ENCODE peak calls at places on chromosomes 4 and X, in five cellular contexts. One of them, this sample, is unnamed.

GRCh38 chr4:144174401-144175067 is 34.0 kb upstream of the GYPA start:
- DNase-seq in esophagus squamous epithelium: no peak
- DNase-seq in sigmoid colon: no peak
- DNase-seq in heart left ventricle: no peak
- DNase-seq in tibial nerve: no peak
- DNase-seq in this sample: no peak

GRCh38 chr4:143251781-143252180 is 67.1 kb downstream of the USP38 start:
- DNase-seq in esophagus squamous epithelium: no peak
- DNase-seq in sigmoid colon: no peak
- DNase-seq in heart left ventricle: no peak
- DNase-seq in tibial nerve: no peak
- DNase-seq in this sample: no peak

GRCh38 chrX:119565110-119565663 is at the start of gene STEEP1:
- DNase-seq in esophagus squamous epithelium: peak
- DNase-seq in sigmoid colon: peak
- DNase-seq in heart left ventricle: peak
- DNase-seq in tibial nerve: peak
- DNase-seq in this sample: peak

GRCh38 chrX:96619588-96619987 is 65.1 kb upstream of the DIAPH2 start:
- DNase-seq in esophagus squamous epithelium: no peak
- DNase-seq in sigmoid colon: no peak
- DNase-seq in heart left ventricle: no peak
- DNase-seq in tibial nerve: no peak
- DNase-seq in this sample: no peak

GRCh38 chrX:47311857-47312774 is 58.3 kb upstream of the ZNF157 start:
- DNase-seq in esophagus squamous epithelium: no peak
- DNase-seq in sigmoid colon: peak
- DNase-seq in heart left ventricle: no peak
- DNase-seq in tibial nerve: peak
- DNase-seq in this sample: no peak

GRCh38 chr4:154491731-154492249 is at the start of gene DCHS2:
- DNase-seq in esophagus squamous epithelium: no peak
- DNase-seq in sigmoid colon: peak
- DNase-seq in heart left ventricle: peak
- DNase-seq in tibial nerve: no peak
- DNase-seq in this sample: peak

GRCh38 chr4:166377578-166377977 is 504.5 kb downstream of the TLL1 start:
- DNase-seq in esophagus squamous epithelium: no peak
- DNase-seq in sigmoid colon: no peak
- DNase-seq in heart left ventricle: no peak
- DNase-seq in tibial nerve: no peak
- DNase-seq in this sample: no peak

GRCh38 chr4:52641853-52642563 is 17.1 kb downstream of the USP46 start:
- DNase-seq in esophagus squamous epithelium: no peak
- DNase-seq in sigmoid colon: no peak
- DNase-seq in heart left ventricle: no peak
- DNase-seq in tibial nerve: no peak
- DNase-seq in this sample: no peak

GRCh38 chrX:2690856-2691542 is at the start of gene CD99:
- DNase-seq in esophagus squamous epithelium: no peak
- DNase-seq in sigmoid colon: peak
- DNase-seq in heart left ventricle: peak
- DNase-seq in tibial nerve: peak
- DNase-seq in this sample: peak

GRCh38 chrX:71111141-71111843 is at the start of gene IL2RG:
- DNase-seq in esophagus squamous epithelium: peak
- DNase-seq in sigmoid colon: no peak
- DNase-seq in heart left ventricle: no peak
- DNase-seq in tibial nerve: no peak
- DNase-seq in this sample: no peak

GRCh38 chr4:116724249-116724648 is 361.1 kb downstream of the TRAM1L1 start:
- DNase-seq in esophagus squamous epithelium: no peak
- DNase-seq in sigmoid colon: no peak
- DNase-seq in heart left ventricle: no peak
- DNase-seq in tibial nerve: no peak
- DNase-seq in this sample: no peak

GRCh38 chr4:76055005-76055404 is 19.1 kb upstream of the CXCL11 start:
- DNase-seq in esophagus squamous epithelium: no peak
- DNase-seq in sigmoid colon: no peak
- DNase-seq in heart left ventricle: no peak
- DNase-seq in tibial nerve: no peak
- DNase-seq in this sample: no peak

GRCh38 chrX:106170318-106170717 is 2.2 kb downstream of the PWWP3B start:
- DNase-seq in esophagus squamous epithelium: no peak
- DNase-seq in sigmoid colon: no peak
- DNase-seq in heart left ventricle: no peak
- DNase-seq in tibial nerve: no peak
- DNase-seq in this sample: no peak

GRCh38 chrX:106171293-106171692 is 3.2 kb downstream of the PWWP3B start:
- DNase-seq in esophagus squamous epithelium: no peak
- DNase-seq in sigmoid colon: no peak
- DNase-seq in heart left ventricle: no peak
- DNase-seq in tibial nerve: no peak
- DNase-seq in this sample: no peak

GRCh38 chrX:106168107-106168506 is at the start of gene PWWP3B:
- DNase-seq in esophagus squamous epithelium: no peak
- DNase-seq in sigmoid colon: no peak
- DNase-seq in heart left ventricle: no peak
- DNase-seq in tibial nerve: peak
- DNase-seq in this sample: peak
- TF ChIP-seq POLR2A in esophagus squamous epithelium: no peak
- TF ChIP-seq POLR2A in sigmoid colon: no peak
- TF ChIP-seq POLR2A in heart left ventricle: no peak
- TF ChIP-seq POLR2A in tibial nerve: no peak
- TF ChIP-seq POLR2A in this sample: no peak

DNA sequence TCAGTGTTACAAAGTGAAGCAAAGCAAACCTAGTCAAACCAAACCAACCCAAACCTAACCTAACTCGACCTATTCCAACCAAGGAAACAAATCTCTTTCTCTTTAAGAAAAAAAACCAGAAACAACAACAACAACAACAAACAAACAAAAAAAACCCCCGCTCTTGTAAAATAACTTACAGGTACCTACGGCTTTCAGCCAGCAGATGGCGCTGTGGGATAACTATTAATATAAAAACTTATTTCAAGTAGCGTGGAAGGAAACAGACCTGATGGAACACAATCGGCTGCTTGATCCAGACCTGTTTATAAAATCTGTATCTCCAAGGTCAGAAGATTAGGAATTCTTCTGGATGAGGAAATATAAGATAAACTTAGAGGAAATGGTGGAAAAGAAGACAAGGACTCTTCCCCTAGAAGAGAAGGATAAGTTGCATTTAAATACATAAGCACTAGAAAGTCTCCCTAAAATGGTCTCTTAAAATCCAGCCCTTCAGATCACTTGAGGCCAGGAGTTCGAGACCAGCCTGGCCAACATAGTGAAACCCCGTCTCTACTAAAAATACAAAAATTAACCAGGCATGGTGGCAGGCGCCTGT is 34.4 kb upstream of the CDKL5 start:
- DNase-seq in esophagus squamous epithelium: peak
- DNase-seq in sigmoid colon: peak
- DNase-seq in heart left ventricle: peak
- DNase-seq in tibial nerve: peak
- DNase-seq in this sample: peak
- TF ChIP-seq CTCF in esophagus squamous epithelium: peak
- TF ChIP-seq CTCF in sigmoid colon: peak
- TF ChIP-seq CTCF in heart left ventricle: peak
- TF ChIP-seq CTCF in tibial nerve: peak
- TF ChIP-seq CTCF in this sample: peak

GRCh38 chr4:95549246-95550138 is 719 bp upstream of the UNC5C start:
- DNase-seq in esophagus squamous epithelium: no peak
- DNase-seq in sigmoid colon: peak
- DNase-seq in heart left ventricle: peak
- DNase-seq in tibial nerve: peak
- DNase-seq in this sample: peak
- H3K4me3 ChIP-seq in esophagus squamous epithelium: peak
- H3K4me3 ChIP-seq in sigmoid colon: peak
- H3K4me3 ChIP-seq in heart left ventricle: peak
- H3K4me3 ChIP-seq in tibial nerve: peak
- H3K4me3 ChIP-seq in this sample: peak

GRCh38 chr4:8577972-8578371 is 2.2 kb upstream of the GPR78 start:
- DNase-seq in esophagus squamous epithelium: no peak
- DNase-seq in sigmoid colon: no peak
- DNase-seq in heart left ventricle: no peak
- DNase-seq in tibial nerve: no peak
- DNase-seq in this sample: no peak
- TF ChIP-seq POLR2A in esophagus squamous epithelium: no peak
- TF ChIP-seq POLR2A in sigmoid colon: no peak
- TF ChIP-seq POLR2A in heart left ventricle: no peak
- TF ChIP-seq POLR2A in tibial nerve: no peak
- TF ChIP-seq POLR2A in this sample: no peak

GRCh38 chr4:2008921-2009650 is at the start of gene NELFA:
- DNase-seq in esophagus squamous epithelium: peak
- DNase-seq in sigmoid colon: peak
- DNase-seq in heart left ventricle: peak
- DNase-seq in tibial nerve: peak
- DNase-seq in this sample: peak
- TF ChIP-seq CTCF in esophagus squamous epithelium: peak
- TF ChIP-seq CTCF in sigmoid colon: peak
- TF ChIP-seq CTCF in heart left ventricle: peak
- TF ChIP-seq CTCF in tibial nerve: peak
- TF ChIP-seq CTCF in this sample: peak

DNA sequence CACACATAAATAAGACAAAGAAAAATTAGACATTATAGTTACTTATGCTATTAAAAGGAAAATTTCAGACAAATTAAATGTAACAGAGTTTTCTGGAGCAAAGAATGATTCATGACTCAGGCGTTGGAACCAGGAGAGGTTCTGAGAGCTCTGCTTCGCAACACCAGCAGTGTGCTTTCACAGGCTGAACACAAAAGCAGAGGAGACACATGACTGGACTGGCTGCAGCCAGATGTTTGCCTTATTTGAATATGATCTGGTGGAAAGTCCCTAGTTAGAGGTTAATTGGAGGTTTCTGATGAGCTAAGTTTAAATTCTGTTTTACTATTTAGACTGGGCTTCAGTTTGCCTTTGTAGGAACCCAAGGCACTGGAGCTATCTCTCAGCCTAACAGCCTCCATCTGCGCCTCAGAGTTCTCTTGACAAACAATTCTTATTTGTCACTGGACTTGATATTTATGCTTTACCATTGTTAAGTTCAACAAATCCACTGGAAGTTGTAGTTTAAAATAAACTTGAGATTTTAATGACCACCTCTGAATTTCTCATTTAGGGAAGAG is 16.2 kb downstream of the BOD1L1 start:
- DNase-seq in esophagus squamous epithelium: peak
- DNase-seq in sigmoid colon: no peak
- DNase-seq in heart left ventricle: no peak
- DNase-seq in tibial nerve: no peak
- DNase-seq in this sample: no peak
- H3K4me3 ChIP-seq in esophagus squamous epithelium: no peak
- H3K4me3 ChIP-seq in sigmoid colon: no peak
- H3K4me3 ChIP-seq in heart left ventricle: no peak
- H3K4me3 ChIP-seq in tibial nerve: no peak
- H3K4me3 ChIP-seq in this sample: no peak

DNA sequence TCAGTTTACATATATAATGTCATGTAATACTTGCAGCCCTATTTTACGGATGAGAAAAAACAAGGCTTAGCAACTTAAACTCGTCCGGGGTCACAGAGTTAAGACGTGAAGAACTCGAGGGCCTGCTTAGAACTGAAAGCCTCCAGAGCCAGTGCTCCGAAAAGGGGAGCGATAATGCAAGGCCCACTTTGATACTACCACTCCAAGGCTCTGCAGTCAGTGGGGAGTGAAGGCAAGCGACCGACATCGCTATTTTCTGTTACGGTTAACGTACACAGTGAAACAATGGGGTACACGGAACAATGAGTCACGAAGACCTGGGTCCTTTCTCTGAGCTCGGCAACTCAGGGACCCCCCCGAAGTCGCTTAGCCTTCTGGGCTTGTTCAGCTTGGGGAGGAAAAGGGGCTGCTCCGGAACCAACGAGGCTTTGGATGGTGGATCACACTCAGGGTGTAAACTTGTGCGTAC is 957 bp downstream of the PPA2 start:
- DNase-seq in esophagus squamous epithelium: no peak
- DNase-seq in sigmoid colon: no peak
- DNase-seq in heart left ventricle: no peak
- DNase-seq in tibial nerve: no peak
- DNase-seq in this sample: no peak
- TF ChIP-seq POLR2A in esophagus squamous epithelium: no peak
- TF ChIP-seq POLR2A in sigmoid colon: no peak
- TF ChIP-seq POLR2A in heart left ventricle: no peak
- TF ChIP-seq POLR2A in tibial nerve: no peak
- TF ChIP-seq POLR2A in this sample: no peak

GRCh38 chrX:120768681-120769080 is 107.0 kb downstream of the CT47B1 start:
- DNase-seq in esophagus squamous epithelium: no peak
- DNase-seq in sigmoid colon: no peak
- DNase-seq in heart left ventricle: no peak
- DNase-seq in tibial nerve: no peak
- DNase-seq in this sample: no peak
- TF ChIP-seq CTCF in esophagus squamous epithelium: no peak
- TF ChIP-seq CTCF in sigmoid colon: no peak
- TF ChIP-seq CTCF in heart left ventricle: no peak
- TF ChIP-seq CTCF in tibial nerve: no peak
- TF ChIP-seq CTCF in this sample: no peak

DNA sequence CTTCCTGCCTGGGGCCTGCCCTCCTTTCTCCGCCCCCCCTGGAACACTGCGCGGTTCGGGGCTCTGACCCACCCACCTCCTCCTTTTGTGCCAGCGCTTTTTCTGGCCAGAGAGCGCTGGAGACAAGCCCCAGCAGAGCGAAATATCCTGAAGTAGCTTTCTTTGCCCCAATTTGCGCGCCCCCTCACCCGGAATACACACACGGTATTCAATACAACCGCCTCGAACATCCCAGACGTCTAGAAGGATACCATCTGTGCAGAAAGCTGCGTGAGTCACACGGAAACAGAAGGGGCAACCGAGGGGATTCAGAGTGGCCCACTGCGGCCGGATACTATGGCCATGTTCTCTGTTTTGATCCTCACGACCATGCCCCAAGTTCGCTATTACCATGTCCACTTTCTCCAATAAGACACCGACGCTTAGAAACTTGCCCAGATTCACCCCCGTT is 290 bp upstream of the SRPX start:
- DNase-seq in esophagus squamous epithelium: no peak
- DNase-seq in sigmoid colon: peak
- DNase-seq in heart left ventricle: no peak
- DNase-seq in tibial nerve: no peak
- DNase-seq in this sample: no peak
- H3K4me3 ChIP-seq in esophagus squamous epithelium: peak
- H3K4me3 ChIP-seq in sigmoid colon: peak
- H3K4me3 ChIP-seq in heart left ventricle: no peak
- H3K4me3 ChIP-seq in tibial nerve: peak
- H3K4me3 ChIP-seq in this sample: peak

This sample was measured in right lobe of liver.